ENCODE peak calls at places on chromosomes 13 and 19, in five cellular contexts. Z is H1, B is K562, K is suprapubic skin, O is stomach. A is an unnamed sample.

GRCh38 chr19:19040417-19040816 is 7.0 kb downstream of the ARMC6 start:
- DNase-seq in Z (no peak), K (no peak), O (peak; percentile 85), B (no peak), A (peak; percentile 70)

GRCh38 chr13:51811046-51811445 is 7.1 kb upstream of the DHRS12 start:
- DNase-seq in O (no peak), Z (no peak), K (no peak), B (no peak), A (no peak)

GRCh38 chr19:23482829-23483228 is 87.6 kb upstream of the ZNF91 start:
- DNase-seq in O (no peak), K (no peak), B (no peak), Z (no peak), A (no peak)

GRCh38 chr19:18254546-18255500 is 19.4 kb downstream of the IQCN start:
- DNase-seq in O (peak; percentile 56), Z (no peak), B (no peak), K (no peak), A (peak; percentile 33)

GRCh38 chr13:100652510-100652909 is 22.1 kb downstream of the TMTC4 start:
- DNase-seq in Z (no peak), B (no peak), K (no peak), O (no peak), A (no peak)

GRCh38 chr19:50427997-50428425 is 4.7 kb upstream of the MYBPC2 start:
- DNase-seq in O (peak; percentile 92), K (peak; percentile 92), B (no peak), Z (peak; percentile 62), A (peak; percentile 77)

GRCh38 chr13:39998166-39998565 is 342.7 kb downstream of the COG6 start:
- DNase-seq in B (no peak), K (no peak), O (no peak), Z (no peak), A (no peak)

GRCh38 chr19:12784394-12784870 is 6.9 kb upstream of the JUNB start:
- DNase-seq in O (no peak), B (peak; percentile 62), Z (no peak), K (no peak), A (no peak)

GRCh38 chr13:44854264-44855060 is 134.8 kb downstream of the NUFIP1 start:
- DNase-seq in B (no peak), Z (no peak), O (peak; percentile 82), K (no peak), A (no peak)

GRCh38 chr19:34171539-34171876 is 796 bp upstream of the LSM14A start:
- DNase-seq in K (no peak), Z (no peak), B (no peak), O (no peak), A (no peak)

GRCh38 chr19:18440421-18440877 is 2.5 kb upstream of the ISYNA1 start:
- DNase-seq in Z (no peak), K (no peak), O (no peak), B (no peak), A (peak; percentile 38)

GRCh38 chr13:70613295-70613694 is 505.0 kb upstream of the KLHL1 start:
- DNase-seq in Z (no peak), O (no peak), K (no peak), B (no peak), A (no peak)

GRCh38 chr19:21519488-21519887 is 14.1 kb downstream of the ZNF429 start:
- DNase-seq in Z (no peak), O (no peak), K (no peak), B (no peak), A (no peak)

GRCh38 chr13:67238277-67238859 is 8.2 kb upstream of the PCDH9 start:
- DNase-seq in O (no peak), B (peak; percentile 11), K (no peak), Z (no peak), A (no peak)

GRCh38 chr19:29845576-29846176 is 33.9 kb downstream of the CCNE1 start:
- DNase-seq in B (peak; percentile 40), Z (no peak), K (no peak), O (no peak), A (no peak)

GRCh38 chr19:47699360-47699917 is 13.8 kb upstream of the EHD2 start:
- DNase-seq in B (peak; percentile 83), Z (no peak), O (peak; percentile 59), K (no peak), A (peak; percentile 52)

GRCh38 chr19:2248136-2249009 is 750 bp upstream of the AMH start:
- DNase-seq in B (no peak), Z (no peak), O (no peak), K (no peak), A (no peak)

GRCh38 chr13:40563350-40564125 is 102.9 kb downstream of the FOXO1 start:
- DNase-seq in K (no peak), O (no peak), Z (no peak), B (no peak), A (no peak)

GRCh38 chr13:53848546-53848945 is 819.9 kb downstream of the OLFM4 start:
- DNase-seq in B (no peak), O (no peak), K (no peak), Z (no peak), A (no peak)

GRCh38 chr13:101144808-101145419 is 271.4 kb downstream of the NALCN start:
- DNase-seq in O (no peak), B (peak; percentile 28), K (no peak), Z (no peak), A (no peak)

GRCh38 chr13:113788413-113789135 is 29.5 kb downstream of the TMEM255B start:
- DNase-seq in Z (no peak), O (no peak), B (no peak), K (no peak), A (no peak)

GRCh38 chr13:74194856-74195255 is 60.7 kb upstream of the KLF12 start:
- DNase-seq in K (no peak), B (no peak), Z (no peak), O (no peak), A (no peak)

GRCh38 chr13:46753137-46753536 is 43.8 kb downstream of the ESD start:
- DNase-seq in Z (no peak), B (no peak), K (no peak), O (no peak), A (no peak)

GRCh38 chr13:46754812-46755211 is 42.1 kb downstream of the ESD start:
- DNase-seq in K (no peak), O (no peak), B (no peak), Z (no peak), A (no peak)

GRCh38 chr13:46753917-46754316 is 43.0 kb downstream of the ESD start:
- DNase-seq in Z (no peak), K (no peak), O (no peak), B (no peak), A (no peak)

GRCh38 chr13:46749951-46750350 is 47.0 kb downstream of the ESD start:
- DNase-seq in Z (no peak), K (no peak), B (no peak), O (no peak), A (no peak)

GRCh38 chr13:46751811-46752635 is 44.9 kb downstream of the ESD start:
- DNase-seq in B (no peak), O (no peak), K (no peak), Z (no peak), A (no peak)
- TF ChIP-seq EP300 in B (no peak), O (no peak), K (no peak), Z (no peak), A (no peak)

GRCh38 chr13:77358001-77358400 is 31.1 kb upstream of the MYCBP2 start:
- DNase-seq in O (no peak), B (no peak), Z (no peak), K (no peak), A (no peak)
- H3K4me3 ChIP-seq in O (no peak overlapping the region), B (no peak overlapping the region), Z (no peak overlapping the region), K (no peak overlapping the region), A (no peak overlapping the region)

DNA sequence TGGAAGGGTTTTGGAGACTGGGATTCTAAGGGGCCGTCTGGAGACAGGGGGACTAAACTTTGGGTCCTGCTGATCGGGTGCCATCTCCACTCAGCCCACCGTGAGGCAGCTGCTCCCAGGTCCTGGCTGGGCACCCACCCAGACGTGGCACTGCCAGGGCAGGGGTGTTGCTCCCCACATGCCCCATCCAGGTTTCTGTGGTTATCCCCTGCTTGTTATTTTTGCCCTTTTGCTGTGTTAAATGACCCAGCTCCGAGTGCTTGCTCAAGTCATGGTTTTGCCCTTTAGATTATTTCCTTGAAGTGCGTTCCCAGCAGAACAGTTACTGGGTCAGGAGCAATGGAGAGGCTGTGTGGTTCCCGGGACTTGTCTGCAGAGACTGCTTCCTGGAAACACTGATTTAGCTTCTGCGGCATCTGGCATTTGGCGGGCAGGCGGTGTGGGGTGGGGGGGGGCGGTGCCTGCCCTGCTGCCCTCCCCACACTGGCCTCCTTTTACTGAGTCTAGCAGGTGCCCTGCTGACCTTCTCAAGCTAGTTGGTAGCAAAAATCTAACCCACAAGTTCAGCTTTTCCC is 1.9 kb downstream of the RAB11B start:
- DNase-seq in B (no peak), O (peak; percentile 81), K (no peak), Z (no peak), A (no peak)
- TF ChIP-seq POLR2A in B (no peak), O (no peak), K (no peak), Z (no peak), A (no peak)

DNA sequence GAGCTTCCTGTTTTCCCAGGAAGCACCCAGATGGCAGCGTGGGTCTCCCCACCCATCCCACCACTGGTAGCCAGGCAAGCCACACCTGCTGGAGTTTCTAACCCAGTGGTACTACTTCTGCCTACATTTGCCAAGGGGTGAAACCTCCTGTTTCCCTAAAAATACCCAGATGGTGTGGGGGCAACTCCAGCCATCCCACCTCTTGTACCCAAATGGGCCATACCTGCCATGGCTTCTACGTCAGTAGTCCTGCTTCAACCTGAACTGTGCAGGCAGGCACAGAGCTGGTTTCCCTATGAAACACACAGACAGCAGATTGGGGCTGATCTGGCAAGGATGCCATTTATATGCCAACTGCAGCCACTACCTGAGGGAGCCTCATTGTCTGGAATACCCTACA is 809.4 kb upstream of the MIR17HG start:
- DNase-seq in K (no peak), Z (no peak), B (no peak), O (no peak), A (no peak)
- TF ChIP-seq EP300 in K (no peak), Z (no peak), B (no peak), O (no peak), A (no peak)

GRCh38 chr19:10192922-10193321 is 1.8 kb downstream of the DNMT1 start:
- DNase-seq in Z (no peak), O (no peak), B (no peak), K (no peak), A (no peak)
- H3K4me3 ChIP-seq in Z (peak overlapping the region; percentile 84), O (no peak overlapping the region), B (peak overlapping the region; percentile 88), K (peak overlapping the region; percentile 65), A (no peak overlapping the region)

DNA sequence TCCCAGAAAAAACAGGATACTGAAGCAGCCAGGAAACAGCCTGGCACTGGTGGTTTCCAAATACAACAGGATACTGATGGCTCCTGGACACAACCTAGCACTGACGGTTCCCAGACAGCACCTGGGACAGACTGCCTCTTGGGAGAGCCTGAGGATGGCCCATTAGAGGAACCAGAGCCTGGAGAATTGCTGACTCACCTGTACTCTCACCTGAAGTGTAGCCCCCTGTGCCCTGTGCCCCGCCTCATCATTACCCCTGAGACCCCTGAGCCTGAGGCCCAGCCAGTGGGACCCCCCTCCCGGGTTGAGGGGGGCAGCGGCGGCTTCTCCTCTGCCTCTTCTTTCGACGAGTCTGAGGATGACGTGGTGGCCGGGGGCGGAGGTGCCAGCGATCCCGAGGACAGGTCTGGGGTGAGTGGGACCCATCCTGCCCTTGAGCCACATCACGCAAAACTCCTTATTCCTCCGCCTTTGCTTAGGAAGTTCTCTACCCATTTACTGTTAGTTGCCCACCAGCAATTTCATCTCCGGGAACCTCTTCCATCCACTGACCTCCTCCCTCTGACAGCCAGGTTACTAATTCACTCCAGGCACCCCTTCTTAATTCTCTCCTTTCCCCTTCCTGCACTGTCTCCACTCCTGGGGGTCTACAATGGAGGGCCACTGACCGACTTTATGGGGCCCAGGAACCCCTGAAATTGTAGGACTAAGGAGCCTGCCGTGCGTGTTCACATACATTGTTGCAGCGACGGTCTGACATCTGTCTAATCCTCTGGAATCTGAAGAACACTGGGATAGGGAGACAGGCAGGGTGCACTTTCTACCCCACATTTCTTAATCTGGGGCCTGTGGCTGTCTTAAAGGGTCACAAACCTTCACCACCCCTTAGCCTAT is 1.2 kb downstream of the ITPKC start:
- DNase-seq in B (peak; percentile 38), K (no peak), Z (no peak), O (no peak), A (peak; percentile 63)
- TF ChIP-seq POLR2A in B (no peak), K (no peak), Z (no peak), O (no peak), A (no peak)

A was measured in ovary.